ENCODE peak calls at places on chromosomes 2 and 18, in seven cellular contexts. One of them, this sample, is unnamed.

GRCh38 chr2:100527420-100528015 is 35.3 kb upstream of the PDCL3 start:
- DNase-seq in HTR-8/SVneo: no peak
- DNase-seq in stimulated activated CD8-positive, alpha-beta memory T cell treated with anti-CD3 and anti-CD28 coated beads, Interleukin-4, amount 100 ng/mL, for 1 hour: no peak
- DNase-seq in CD8-positive, alpha-beta memory T cell: no peak
- DNase-seq in activated T-helper 9 cell treated with anti-CD3 and anti-CD28 coated beads, Interleukin-2, amount 50 U/mL, for 16 hours: no peak
- DNase-seq in WTC11: no peak
- DNase-seq in NCI-H146: no peak
- DNase-seq in this sample: no peak

GRCh38 chr2:62489162-62489561 is 16.8 kb downstream of the TMEM17 start:
- DNase-seq in HTR-8/SVneo: no peak
- DNase-seq in stimulated activated CD8-positive, alpha-beta memory T cell treated with anti-CD3 and anti-CD28 coated beads, Interleukin-4, amount 100 ng/mL, for 1 hour: no peak
- DNase-seq in CD8-positive, alpha-beta memory T cell: no peak
- DNase-seq in activated T-helper 9 cell treated with anti-CD3 and anti-CD28 coated beads, Interleukin-2, amount 50 U/mL, for 16 hours: no peak
- DNase-seq in WTC11: no peak
- DNase-seq in NCI-H146: no peak
- DNase-seq in this sample: no peak

GRCh38 chr2:186093168-186093567 is 354.6 kb downstream of the FSIP2 start:
- DNase-seq in HTR-8/SVneo: no peak
- DNase-seq in stimulated activated CD8-positive, alpha-beta memory T cell treated with anti-CD3 and anti-CD28 coated beads, Interleukin-4, amount 100 ng/mL, for 1 hour: no peak
- DNase-seq in CD8-positive, alpha-beta memory T cell: no peak
- DNase-seq in activated T-helper 9 cell treated with anti-CD3 and anti-CD28 coated beads, Interleukin-2, amount 50 U/mL, for 16 hours: no peak
- DNase-seq in WTC11: no peak
- DNase-seq in NCI-H146: no peak
- DNase-seq in this sample: no peak

GRCh38 chr2:159518321-159519005 is 97.9 kb downstream of the BAZ2B start:
- DNase-seq in HTR-8/SVneo: no peak
- DNase-seq in stimulated activated CD8-positive, alpha-beta memory T cell treated with anti-CD3 and anti-CD28 coated beads, Interleukin-4, amount 100 ng/mL, for 1 hour: no peak
- DNase-seq in CD8-positive, alpha-beta memory T cell: no peak
- DNase-seq in activated T-helper 9 cell treated with anti-CD3 and anti-CD28 coated beads, Interleukin-2, amount 50 U/mL, for 16 hours: no peak
- DNase-seq in WTC11: no peak
- DNase-seq in NCI-H146: no peak
- DNase-seq in this sample: no peak

GRCh38 chr2:202017940-202018339 is 15.7 kb upstream of the FZD7 start:
- DNase-seq in HTR-8/SVneo: no peak
- DNase-seq in stimulated activated CD8-positive, alpha-beta memory T cell treated with anti-CD3 and anti-CD28 coated beads, Interleukin-4, amount 100 ng/mL, for 1 hour: no peak
- DNase-seq in CD8-positive, alpha-beta memory T cell: no peak
- DNase-seq in activated T-helper 9 cell treated with anti-CD3 and anti-CD28 coated beads, Interleukin-2, amount 50 U/mL, for 16 hours: no peak
- DNase-seq in WTC11: no peak
- DNase-seq in NCI-H146: no peak
- DNase-seq in this sample: no peak

GRCh38 chr18:59918320-59918755 is 18.5 kb downstream of the PMAIP1 start:
- DNase-seq in HTR-8/SVneo: peak
- DNase-seq in stimulated activated CD8-positive, alpha-beta memory T cell treated with anti-CD3 and anti-CD28 coated beads, Interleukin-4, amount 100 ng/mL, for 1 hour: no peak
- DNase-seq in CD8-positive, alpha-beta memory T cell: no peak
- DNase-seq in activated T-helper 9 cell treated with anti-CD3 and anti-CD28 coated beads, Interleukin-2, amount 50 U/mL, for 16 hours: no peak
- DNase-seq in WTC11: no peak
- DNase-seq in NCI-H146: peak
- DNase-seq in this sample: no peak

GRCh38 chr2:66853585-66853984 is 418.7 kb downstream of the MEIS1 start:
- DNase-seq in HTR-8/SVneo: no peak
- DNase-seq in stimulated activated CD8-positive, alpha-beta memory T cell treated with anti-CD3 and anti-CD28 coated beads, Interleukin-4, amount 100 ng/mL, for 1 hour: no peak
- DNase-seq in CD8-positive, alpha-beta memory T cell: no peak
- DNase-seq in activated T-helper 9 cell treated with anti-CD3 and anti-CD28 coated beads, Interleukin-2, amount 50 U/mL, for 16 hours: no peak
- DNase-seq in WTC11: no peak
- DNase-seq in NCI-H146: peak
- DNase-seq in this sample: no peak

GRCh38 chr2:99555410-99555809 is 65.6 kb upstream of the REV1 start:
- DNase-seq in HTR-8/SVneo: no peak
- DNase-seq in stimulated activated CD8-positive, alpha-beta memory T cell treated with anti-CD3 and anti-CD28 coated beads, Interleukin-4, amount 100 ng/mL, for 1 hour: no peak
- DNase-seq in CD8-positive, alpha-beta memory T cell: no peak
- DNase-seq in activated T-helper 9 cell treated with anti-CD3 and anti-CD28 coated beads, Interleukin-2, amount 50 U/mL, for 16 hours: no peak
- DNase-seq in WTC11: no peak
- DNase-seq in NCI-H146: no peak
- DNase-seq in this sample: no peak

GRCh38 chr2:102637358-102637757 is 18.0 kb downstream of the SLC9A2 start:
- DNase-seq in HTR-8/SVneo: no peak
- DNase-seq in stimulated activated CD8-positive, alpha-beta memory T cell treated with anti-CD3 and anti-CD28 coated beads, Interleukin-4, amount 100 ng/mL, for 1 hour: no peak
- DNase-seq in CD8-positive, alpha-beta memory T cell: no peak
- DNase-seq in activated T-helper 9 cell treated with anti-CD3 and anti-CD28 coated beads, Interleukin-2, amount 50 U/mL, for 16 hours: no peak
- DNase-seq in WTC11: no peak
- DNase-seq in NCI-H146: no peak
- DNase-seq in this sample: no peak

GRCh38 chr2:54569745-54570296 is 113.7 kb downstream of the SPTBN1 start:
- DNase-seq in HTR-8/SVneo: no peak
- DNase-seq in stimulated activated CD8-positive, alpha-beta memory T cell treated with anti-CD3 and anti-CD28 coated beads, Interleukin-4, amount 100 ng/mL, for 1 hour: no peak
- DNase-seq in CD8-positive, alpha-beta memory T cell: no peak
- DNase-seq in activated T-helper 9 cell treated with anti-CD3 and anti-CD28 coated beads, Interleukin-2, amount 50 U/mL, for 16 hours: no peak
- DNase-seq in WTC11: no peak
- DNase-seq in NCI-H146: no peak
- DNase-seq in this sample: no peak

GRCh38 chr2:65062843-65063242 is 6.6 kb downstream of the CEP68 start:
- DNase-seq in HTR-8/SVneo: no peak
- DNase-seq in stimulated activated CD8-positive, alpha-beta memory T cell treated with anti-CD3 and anti-CD28 coated beads, Interleukin-4, amount 100 ng/mL, for 1 hour: no peak
- DNase-seq in CD8-positive, alpha-beta memory T cell: no peak
- DNase-seq in activated T-helper 9 cell treated with anti-CD3 and anti-CD28 coated beads, Interleukin-2, amount 50 U/mL, for 16 hours: no peak
- DNase-seq in WTC11: no peak
- DNase-seq in NCI-H146: no peak
- DNase-seq in this sample: no peak

GRCh38 chr2:184646177-184646576 is 47.8 kb downstream of the ZNF804A start:
- DNase-seq in HTR-8/SVneo: no peak
- DNase-seq in stimulated activated CD8-positive, alpha-beta memory T cell treated with anti-CD3 and anti-CD28 coated beads, Interleukin-4, amount 100 ng/mL, for 1 hour: no peak
- DNase-seq in CD8-positive, alpha-beta memory T cell: no peak
- DNase-seq in activated T-helper 9 cell treated with anti-CD3 and anti-CD28 coated beads, Interleukin-2, amount 50 U/mL, for 16 hours: no peak
- DNase-seq in WTC11: no peak
- DNase-seq in NCI-H146: no peak
- DNase-seq in this sample: no peak

GRCh38 chr2:128293426-128293755 is 25.3 kb downstream of the HS6ST1 start:
- DNase-seq in HTR-8/SVneo: no peak
- DNase-seq in stimulated activated CD8-positive, alpha-beta memory T cell treated with anti-CD3 and anti-CD28 coated beads, Interleukin-4, amount 100 ng/mL, for 1 hour: no peak
- DNase-seq in CD8-positive, alpha-beta memory T cell: no peak
- DNase-seq in activated T-helper 9 cell treated with anti-CD3 and anti-CD28 coated beads, Interleukin-2, amount 50 U/mL, for 16 hours: no peak
- DNase-seq in WTC11: no peak
- DNase-seq in NCI-H146: no peak
- DNase-seq in this sample: no peak

GRCh38 chr2:21002814-21003192 is 41.1 kb downstream of the APOB start:
- DNase-seq in HTR-8/SVneo: no peak
- DNase-seq in stimulated activated CD8-positive, alpha-beta memory T cell treated with anti-CD3 and anti-CD28 coated beads, Interleukin-4, amount 100 ng/mL, for 1 hour: no peak
- DNase-seq in CD8-positive, alpha-beta memory T cell: no peak
- DNase-seq in activated T-helper 9 cell treated with anti-CD3 and anti-CD28 coated beads, Interleukin-2, amount 50 U/mL, for 16 hours: no peak
- DNase-seq in WTC11: no peak
- DNase-seq in NCI-H146: no peak
- DNase-seq in this sample: no peak

GRCh38 chr2:127106457-127106997 is 427 bp downstream of the BIN1 start:
- DNase-seq in HTR-8/SVneo: no peak
- DNase-seq in stimulated activated CD8-positive, alpha-beta memory T cell treated with anti-CD3 and anti-CD28 coated beads, Interleukin-4, amount 100 ng/mL, for 1 hour: no peak
- DNase-seq in CD8-positive, alpha-beta memory T cell: no peak
- DNase-seq in activated T-helper 9 cell treated with anti-CD3 and anti-CD28 coated beads, Interleukin-2, amount 50 U/mL, for 16 hours: no peak
- DNase-seq in WTC11: peak
- DNase-seq in NCI-H146: peak
- DNase-seq in this sample: peak

GRCh38 chr2:162297925-162298552 is 20.4 kb downstream of the IFIH1 start:
- DNase-seq in HTR-8/SVneo: peak
- DNase-seq in stimulated activated CD8-positive, alpha-beta memory T cell treated with anti-CD3 and anti-CD28 coated beads, Interleukin-4, amount 100 ng/mL, for 1 hour: no peak
- DNase-seq in CD8-positive, alpha-beta memory T cell: peak
- DNase-seq in activated T-helper 9 cell treated with anti-CD3 and anti-CD28 coated beads, Interleukin-2, amount 50 U/mL, for 16 hours: no peak
- DNase-seq in WTC11: peak
- DNase-seq in NCI-H146: peak
- DNase-seq in this sample: peak

GRCh38 chr2:175806115-175806470 is 196.0 kb downstream of the LNPK start:
- DNase-seq in HTR-8/SVneo: no peak
- DNase-seq in stimulated activated CD8-positive, alpha-beta memory T cell treated with anti-CD3 and anti-CD28 coated beads, Interleukin-4, amount 100 ng/mL, for 1 hour: no peak
- DNase-seq in CD8-positive, alpha-beta memory T cell: no peak
- DNase-seq in activated T-helper 9 cell treated with anti-CD3 and anti-CD28 coated beads, Interleukin-2, amount 50 U/mL, for 16 hours: no peak
- DNase-seq in WTC11: no peak
- DNase-seq in NCI-H146: no peak
- DNase-seq in this sample: no peak

GRCh38 chr2:9179572-9180201 is 26.9 kb upstream of the ASAP2 start:
- DNase-seq in HTR-8/SVneo: no peak
- DNase-seq in stimulated activated CD8-positive, alpha-beta memory T cell treated with anti-CD3 and anti-CD28 coated beads, Interleukin-4, amount 100 ng/mL, for 1 hour: no peak
- DNase-seq in CD8-positive, alpha-beta memory T cell: no peak
- DNase-seq in activated T-helper 9 cell treated with anti-CD3 and anti-CD28 coated beads, Interleukin-2, amount 50 U/mL, for 16 hours: no peak
- DNase-seq in WTC11: no peak
- DNase-seq in NCI-H146: no peak
- DNase-seq in this sample: no peak

GRCh38 chr2:236972491-236973379 is 113.0 kb upstream of the COPS8 start:
- DNase-seq in HTR-8/SVneo: peak
- DNase-seq in stimulated activated CD8-positive, alpha-beta memory T cell treated with anti-CD3 and anti-CD28 coated beads, Interleukin-4, amount 100 ng/mL, for 1 hour: no peak
- DNase-seq in CD8-positive, alpha-beta memory T cell: no peak
- DNase-seq in activated T-helper 9 cell treated with anti-CD3 and anti-CD28 coated beads, Interleukin-2, amount 50 U/mL, for 16 hours: no peak
- DNase-seq in WTC11: peak
- DNase-seq in NCI-H146: no peak
- DNase-seq in this sample: no peak

GRCh38 chr18:32735781-32736180 is 37.0 kb downstream of the KLHL14 start:
- DNase-seq in HTR-8/SVneo: no peak
- DNase-seq in stimulated activated CD8-positive, alpha-beta memory T cell treated with anti-CD3 and anti-CD28 coated beads, Interleukin-4, amount 100 ng/mL, for 1 hour: no peak
- DNase-seq in CD8-positive, alpha-beta memory T cell: no peak
- DNase-seq in activated T-helper 9 cell treated with anti-CD3 and anti-CD28 coated beads, Interleukin-2, amount 50 U/mL, for 16 hours: no peak
- DNase-seq in WTC11: no peak
- DNase-seq in NCI-H146: peak
- DNase-seq in this sample: no peak

GRCh38 chr2:29615841-29616240 is 305.5 kb downstream of the ALK start:
- DNase-seq in HTR-8/SVneo: no peak
- DNase-seq in stimulated activated CD8-positive, alpha-beta memory T cell treated with anti-CD3 and anti-CD28 coated beads, Interleukin-4, amount 100 ng/mL, for 1 hour: no peak
- DNase-seq in CD8-positive, alpha-beta memory T cell: no peak
- DNase-seq in activated T-helper 9 cell treated with anti-CD3 and anti-CD28 coated beads, Interleukin-2, amount 50 U/mL, for 16 hours: no peak
- DNase-seq in WTC11: no peak
- DNase-seq in NCI-H146: no peak
- DNase-seq in this sample: no peak

GRCh38 chr2:205802069-205802468 is 119.8 kb downstream of the NRP2 start:
- DNase-seq in HTR-8/SVneo: no peak
- DNase-seq in stimulated activated CD8-positive, alpha-beta memory T cell treated with anti-CD3 and anti-CD28 coated beads, Interleukin-4, amount 100 ng/mL, for 1 hour: no peak
- DNase-seq in CD8-positive, alpha-beta memory T cell: no peak
- DNase-seq in activated T-helper 9 cell treated with anti-CD3 and anti-CD28 coated beads, Interleukin-2, amount 50 U/mL, for 16 hours: no peak
- DNase-seq in WTC11: no peak
- DNase-seq in NCI-H146: no peak
- DNase-seq in this sample: no peak

GRCh38 chr2:158779621-158780020 is 15.5 kb upstream of the DAPL1 start:
- DNase-seq in HTR-8/SVneo: no peak
- DNase-seq in stimulated activated CD8-positive, alpha-beta memory T cell treated with anti-CD3 and anti-CD28 coated beads, Interleukin-4, amount 100 ng/mL, for 1 hour: no peak
- DNase-seq in CD8-positive, alpha-beta memory T cell: no peak
- DNase-seq in activated T-helper 9 cell treated with anti-CD3 and anti-CD28 coated beads, Interleukin-2, amount 50 U/mL, for 16 hours: no peak
- DNase-seq in WTC11: no peak
- DNase-seq in NCI-H146: no peak
- DNase-seq in this sample: no peak

GRCh38 chr2:44879269-44880124 is 62.0 kb upstream of the SIX3 start:
- DNase-seq in HTR-8/SVneo: no peak
- DNase-seq in stimulated activated CD8-positive, alpha-beta memory T cell treated with anti-CD3 and anti-CD28 coated beads, Interleukin-4, amount 100 ng/mL, for 1 hour: no peak
- DNase-seq in CD8-positive, alpha-beta memory T cell: no peak
- DNase-seq in activated T-helper 9 cell treated with anti-CD3 and anti-CD28 coated beads, Interleukin-2, amount 50 U/mL, for 16 hours: no peak
- DNase-seq in WTC11: no peak
- DNase-seq in NCI-H146: peak
- DNase-seq in this sample: no peak

GRCh38 chr2:241188386-241189092 is at the start of gene ANO7:
- DNase-seq in HTR-8/SVneo: no peak
- DNase-seq in stimulated activated CD8-positive, alpha-beta memory T cell treated with anti-CD3 and anti-CD28 coated beads, Interleukin-4, amount 100 ng/mL, for 1 hour: no peak
- DNase-seq in CD8-positive, alpha-beta memory T cell: no peak
- DNase-seq in activated T-helper 9 cell treated with anti-CD3 and anti-CD28 coated beads, Interleukin-2, amount 50 U/mL, for 16 hours: no peak
- DNase-seq in WTC11: no peak
- DNase-seq in NCI-H146: no peak
- DNase-seq in this sample: no peak

GRCh38 chr18:69186162-69186561 is 214.5 kb upstream of the DOK6 start:
- DNase-seq in HTR-8/SVneo: no peak
- DNase-seq in stimulated activated CD8-positive, alpha-beta memory T cell treated with anti-CD3 and anti-CD28 coated beads, Interleukin-4, amount 100 ng/mL, for 1 hour: no peak
- DNase-seq in CD8-positive, alpha-beta memory T cell: no peak
- DNase-seq in activated T-helper 9 cell treated with anti-CD3 and anti-CD28 coated beads, Interleukin-2, amount 50 U/mL, for 16 hours: no peak
- DNase-seq in WTC11: no peak
- DNase-seq in NCI-H146: no peak
- DNase-seq in this sample: no peak

GRCh38 chr2:55159037-55159651 is 72.9 kb downstream of the CLHC1 start:
- DNase-seq in HTR-8/SVneo: no peak
- DNase-seq in stimulated activated CD8-positive, alpha-beta memory T cell treated with anti-CD3 and anti-CD28 coated beads, Interleukin-4, amount 100 ng/mL, for 1 hour: no peak
- DNase-seq in CD8-positive, alpha-beta memory T cell: no peak
- DNase-seq in activated T-helper 9 cell treated with anti-CD3 and anti-CD28 coated beads, Interleukin-2, amount 50 U/mL, for 16 hours: no peak
- DNase-seq in WTC11: no peak
- DNase-seq in NCI-H146: peak
- DNase-seq in this sample: no peak

This sample was measured in T-helper 2 cell treated with Interferon-gamma antibody and Interleukin-4, amounts not matched to agents 5 μg/mL and 100 μg/mL, for 36 hours.